ENCODE peak calls at places on chromosomes 4 and X, in five cellular contexts. L is hepatocyte; Z is Caco-2; F is heart right ventricle; K is CD4-positive, CD25-positive, alpha-beta regulatory T cell. O is an unnamed sample. For H3K4me1 and H3K27me3, the result is how much of the 10 kb centered on the place peaks cover.

GRCh38 chrX:134669378-134670098 is 11.3 kb upstream of the PLAC1 start:
- DNase-seq in L (peak), Z (no peak), F (peak), K (no peak), O (peak)

GRCh38 chr4:153970169-153970568 is 181.3 kb upstream of the SFRP2 start:
- DNase-seq in L (no peak), Z (no peak), F (no peak), K (no peak), O (no peak)

GRCh38 chr4:8761167-8761823 is 110.3 kb downstream of the HMX1 start:
- DNase-seq in L (no peak), Z (no peak), F (no peak), K (no peak), O (no peak)

GRCh38 chr4:183161630-183162029 is 62.6 kb downstream of the WWC2 start:
- DNase-seq in L (no peak), Z (no peak), F (no peak), K (no peak), O (no peak)

GRCh38 chr4:42348692-42349091 is 48.6 kb upstream of the SHISA3 start:
- DNase-seq in L (no peak), Z (no peak), F (no peak), K (no peak), O (no peak)

GRCh38 chrX:12013220-12013619 is 125.1 kb upstream of the FRMPD4 start:
- DNase-seq in L (no peak), Z (no peak), F (no peak), K (no peak), O (no peak)

GRCh38 chr4:122341906-122342305 is 36.9 kb upstream of the ADAD1 start:
- DNase-seq in L (peak), Z (peak), F (no peak), K (no peak), O (no peak)

GRCh38 chr4:140829825-140830224 is 73.6 kb upstream of the TBC1D9 start:
- DNase-seq in L (no peak), Z (no peak), F (no peak), K (no peak), O (no peak)

GRCh38 chr4:94339779-94340178 is 2.9 kb downstream of the HPGDS start:
- DNase-seq in L (no peak), Z (no peak), F (no peak), K (peak), O (no peak)

GRCh38 chr4:13865871-13866669 is 238.5 kb upstream of the BOD1L1 start:
- DNase-seq in L (no peak), Z (no peak), F (no peak), K (no peak), O (no peak)

GRCh38 chrX:69386681-69387080 is 117.4 kb upstream of the NALF2 start:
- DNase-seq in L (no peak), Z (no peak), F (no peak), K (no peak), O (no peak)

GRCh38 chr4:120653790-120654189 is 268.7 kb downstream of the PRDM5 start:
- DNase-seq in L (no peak), Z (no peak), F (no peak), K (no peak), O (no peak)

GRCh38 chr4:30757357-30757756 is 37.2 kb downstream of the PCDH7 start:
- DNase-seq in L (peak), Z (peak), F (no peak), K (no peak), O (no peak)

GRCh38 chr4:89400408-89401035 is 92.9 kb upstream of the GPRIN3 start:
- DNase-seq in L (no peak), Z (no peak), F (no peak), K (no peak), O (no peak)

DNA sequence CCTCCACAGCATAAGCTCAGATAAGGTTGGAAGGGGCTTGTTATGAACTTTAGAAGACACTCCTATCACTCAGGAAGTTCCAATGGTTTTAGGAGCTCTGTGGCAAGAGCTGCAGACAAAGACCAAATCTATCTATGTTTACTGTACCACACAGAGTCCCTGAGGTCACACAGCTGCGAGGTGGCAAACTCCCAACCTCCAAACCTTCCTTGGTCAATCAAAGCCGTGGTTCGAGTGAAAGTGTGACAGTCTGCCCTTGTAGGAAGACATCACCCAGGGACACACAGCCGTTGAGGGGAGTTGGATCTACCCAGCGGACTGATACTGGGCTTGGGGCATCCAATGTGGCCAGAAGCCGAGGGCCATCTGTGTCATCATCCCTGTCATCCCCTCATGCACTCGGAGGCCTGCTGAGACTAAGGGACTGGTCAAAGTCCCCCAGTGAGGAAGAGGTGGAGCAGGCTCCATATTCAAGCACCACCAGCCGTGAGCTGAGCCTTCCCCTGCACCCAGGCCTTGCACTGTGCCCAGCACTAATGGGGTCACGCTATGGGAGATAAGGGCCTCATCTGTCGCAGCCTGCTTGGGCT is 26.8 kb downstream of the MAN2B2 start:
- DNase-seq in L (no peak), Z (no peak), F (no peak), K (no peak), O (no peak)
- H3K4me1 ChIP-seq in L (under half), Z (under half), F (under half), K (under half), O (under half)

GRCh38 chrX:150366951-150367545 is 3.9 kb downstream of the MAMLD1 start:
- DNase-seq in L (peak), Z (no peak), F (no peak), K (no peak), O (no peak)

GRCh38 chrX:150364347-150365050 is 1.4 kb downstream of the MAMLD1 start:
- DNase-seq in L (peak), Z (no peak), F (peak), K (peak), O (peak)

GRCh38 chrX:150365953-150366911 is 3.1 kb downstream of the MAMLD1 start:
- DNase-seq in L (peak), Z (no peak), F (peak), K (no peak), O (peak)

GRCh38 chrX:150363561-150364346 is 637 bp downstream of the MAMLD1 start:
- DNase-seq in L (peak), Z (no peak), F (peak), K (peak), O (peak)

DNA sequence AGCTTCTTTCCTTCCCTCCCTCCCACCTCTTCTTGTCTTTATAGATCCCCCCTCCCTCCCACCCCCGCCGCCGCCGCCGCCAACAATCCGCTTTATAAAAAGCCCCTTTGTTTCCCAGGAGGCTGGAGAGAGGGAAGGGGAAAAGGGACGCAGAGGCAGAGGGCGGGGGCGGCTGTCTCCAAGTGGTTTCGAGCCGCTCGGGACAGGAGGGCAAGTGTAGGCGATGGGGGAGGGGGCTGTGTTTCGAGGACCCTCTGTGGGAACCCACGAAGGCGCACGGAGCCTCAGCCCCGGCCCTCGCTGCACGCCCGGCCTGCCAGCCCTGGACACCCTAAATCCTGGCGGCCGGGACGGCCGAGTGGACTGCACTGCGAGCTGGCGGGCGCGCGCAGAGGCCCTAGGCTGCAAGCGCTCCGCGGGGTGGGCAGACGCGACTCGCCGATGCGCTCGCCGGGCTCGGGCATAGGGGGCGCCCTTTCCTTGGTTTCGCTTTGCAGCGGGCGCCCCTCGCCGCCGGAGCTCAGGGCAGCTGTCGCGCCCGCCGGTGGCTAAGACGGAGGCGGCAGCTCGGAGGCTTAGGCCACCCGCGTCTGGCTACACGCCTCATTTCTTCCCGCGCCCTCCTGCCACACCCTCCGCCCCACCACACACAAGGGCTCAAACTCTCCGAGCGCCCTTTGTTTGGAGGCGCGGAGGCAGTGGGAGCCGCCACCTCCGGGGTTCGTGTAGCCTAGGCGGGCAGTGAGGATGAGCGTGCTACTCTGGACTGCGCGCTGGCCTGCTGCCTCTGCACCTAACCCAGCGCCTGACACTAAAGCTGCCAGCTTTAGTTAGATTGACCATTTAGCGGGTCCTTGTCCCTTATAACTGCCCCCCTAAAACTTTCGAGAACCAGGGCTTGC is 2.2 kb downstream of the MAMLD1 start:
- DNase-seq in L (peak), Z (no peak), F (peak), K (peak), O (peak)
- H3K27me3 ChIP-seq in L (under half), Z (under half), F (under half), K (under half), O (under half)

GRCh38 chrX:121135488-121136207 is 88.2 kb downstream of the GLUD2 start:
- DNase-seq in L (no peak), Z (no peak), F (no peak), K (no peak), O (no peak)

GRCh38 chrX:121128946-121129345 is 81.5 kb downstream of the GLUD2 start:
- DNase-seq in L (no peak), Z (no peak), F (no peak), K (no peak), O (no peak)

DNA sequence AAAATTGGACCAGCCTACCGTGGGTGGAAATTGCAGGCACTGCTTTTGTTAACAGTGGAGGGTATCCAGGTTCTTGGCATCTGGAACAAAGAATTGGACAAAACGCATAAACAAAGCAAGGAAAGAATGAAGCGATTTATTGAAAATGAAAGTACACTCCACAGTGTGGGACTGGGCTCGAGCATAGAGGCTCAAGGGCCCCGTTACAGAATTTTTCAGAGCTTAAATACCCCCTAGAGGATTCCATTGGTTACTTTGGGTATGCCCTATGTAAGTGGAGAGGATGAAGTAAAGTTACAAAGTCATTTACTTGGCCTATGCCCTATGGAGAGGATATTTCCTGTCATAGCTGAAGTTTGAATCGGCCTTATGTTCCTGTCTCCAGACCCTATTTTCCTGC is 85.3 kb downstream of the GLUD2 start:
- DNase-seq in L (no peak), Z (no peak), F (no peak), K (no peak), O (no peak)
- H3K4me3 ChIP-seq in L (no peak), Z (no peak), F (no peak), K (no peak), O (no peak)

GRCh38 chr4:146333895-146334262 is 119.5 kb downstream of the REELD1 start:
- DNase-seq in L (no peak), Z (no peak), F (no peak), K (no peak), O (no peak)
- H3K4me1 ChIP-seq in L (under half), Z (under half), F (under half), K (under half), O (under half)

DNA sequence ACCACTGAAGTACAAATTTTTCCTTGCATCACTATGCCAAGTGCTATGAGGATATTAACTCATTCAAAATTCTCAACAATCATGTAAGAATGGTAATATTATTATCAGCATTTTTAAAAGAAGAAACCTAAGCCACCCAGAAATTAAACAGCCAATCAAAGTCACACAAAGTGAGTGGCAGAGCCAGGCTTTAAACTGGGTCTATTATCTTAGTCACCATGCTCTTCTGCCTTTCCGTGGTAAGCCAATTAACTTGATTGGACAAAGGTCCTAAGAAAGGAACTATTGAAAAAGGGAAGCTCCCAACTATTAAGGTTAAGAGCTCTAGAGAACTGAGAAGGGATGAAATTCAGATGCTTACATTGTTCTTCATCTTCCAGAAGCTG is 111.5 kb downstream of the ASB9 start:
- DNase-seq in L (no peak), Z (no peak), F (no peak), K (no peak), O (no peak)
- H3K27me3 ChIP-seq in L (under half), Z (under half), F (under half), K (under half), O (under half)

GRCh38 chr4:124018383-124019317 is 622.1 kb downstream of the SPRY1 start:
- DNase-seq in L (peak), Z (peak), F (peak), K (peak), O (peak)
- H3K4me3 ChIP-seq in L (no peak), Z (no peak), F (no peak), K (peak), O (no peak)

GRCh38 chr4:6272863-6273660 is 3.4 kb downstream of the WFS1 start:
- DNase-seq in L (peak), Z (peak), F (no peak), K (no peak), O (peak)

GRCh38 chr4:6275351-6275750 is 5.7 kb downstream of the WFS1 start:
- DNase-seq in L (no peak), Z (no peak), F (no peak), K (no peak), O (no peak)

GRCh38 chr4:6271701-6272465 is 2.2 kb downstream of the WFS1 start:
- DNase-seq in L (no peak), Z (no peak), F (peak), K (no peak), O (no peak)

GRCh38 chr4:6275898-6276563 is 6.4 kb downstream of the WFS1 start:
- DNase-seq in L (peak), Z (no peak), F (no peak), K (no peak), O (peak)

GRCh38 chr4:6273661-6273990 is 4.0 kb downstream of the WFS1 start:
- DNase-seq in L (no peak), Z (no peak), F (no peak), K (no peak), O (no peak)
- H3K4me1 ChIP-seq in L (under half), Z (under half), F (half or more), K (under half), O (under half)

GRCh38 chr4:36411338-36411737 is 129.9 kb downstream of the DTHD1 start:
- DNase-seq in L (no peak), Z (no peak), F (no peak), K (no peak), O (no peak)
- H3K27me3 ChIP-seq in L (under half), Z (under half), F (under half), K (under half), O (under half)

GRCh38 chr4:68283095-68283494 is 37.6 kb upstream of the TMPRSS11B start:
- DNase-seq in L (no peak), Z (no peak), F (no peak), K (no peak), O (no peak)

GRCh38 chr4:68283714-68284113 is 38.2 kb upstream of the TMPRSS11B start:
- DNase-seq in L (no peak), Z (no peak), F (no peak), K (no peak), O (no peak)

GRCh38 chr4:68291256-68291655 is 45.8 kb upstream of the TMPRSS11B start:
- DNase-seq in L (no peak), Z (no peak), F (no peak), K (no peak), O (no peak)

DNA sequence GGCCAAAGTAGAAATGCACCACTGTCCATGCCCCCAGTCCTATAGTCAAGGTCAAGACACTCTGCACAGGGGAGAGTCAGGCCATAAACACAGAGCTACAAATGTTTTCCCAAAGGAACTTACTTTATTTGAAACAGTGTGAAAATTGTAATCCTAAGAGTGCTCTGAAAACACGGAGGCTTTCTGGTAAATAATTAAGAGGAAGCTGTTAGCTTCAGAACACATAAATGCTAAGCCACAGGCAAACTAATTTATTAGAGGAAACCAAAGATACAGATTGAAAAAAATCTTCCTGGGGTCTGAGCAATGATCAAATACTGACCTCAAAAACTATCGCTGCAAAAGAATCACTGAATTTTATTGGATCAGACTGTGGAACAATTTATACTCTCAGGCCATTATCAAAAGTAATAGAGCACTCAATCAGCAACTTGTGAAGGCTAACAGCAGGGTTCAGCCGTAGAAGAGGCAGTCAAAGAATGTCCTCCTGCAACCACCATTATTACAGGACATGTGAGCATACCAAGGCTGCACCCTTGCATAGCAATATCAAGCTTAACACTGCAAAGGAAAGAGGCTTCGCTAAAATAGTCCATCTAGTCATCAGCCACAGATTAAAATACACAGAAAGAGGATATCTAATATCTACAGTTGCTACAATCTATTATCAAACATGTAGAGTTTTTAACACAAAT is 42.7 kb upstream of the TMPRSS11B start:
- DNase-seq in L (no peak), Z (no peak), F (no peak), K (no peak), O (no peak)
- H3K4me3 ChIP-seq in L (no peak), Z (no peak), F (no peak), K (no peak), O (no peak)

GRCh38 chr4:55447108-55447708 is 51.5 kb downstream of the TMEM165 start:
- DNase-seq in L (no peak), Z (no peak), F (no peak), K (peak), O (no peak)
- H3K4me1 ChIP-seq in L (under half), Z (under half), F (under half), K (under half), O (under half)